ENCODE peak calls at places on chromosomes 12 and 14, in eight cellular contexts. One of them, this sample, is unnamed.

GRCh38 chr12:103680591-103681065 is 93.6 kb downstream of the STAB2 start:
- DNase-seq in ovary: peak; percentile 17
- DNase-seq in NCI-H2081: no peak
- DNase-seq in substantia nigra: no peak
- DNase-seq in mucosa of gallbladder: no peak
- DNase-seq in nephron progenitor cell: no peak
- DNase-seq in endothelial cell: no peak
- DNase-seq in GM04504: no peak
- DNase-seq in this sample: peak; percentile 67

GRCh38 chr12:42180990-42181611 is 36.4 kb upstream of the GXYLT1 start:
- DNase-seq in nephron progenitor cell: no peak
- DNase-seq in ovary: no peak
- DNase-seq in mucosa of gallbladder: no peak
- DNase-seq in NCI-H2081: no peak
- DNase-seq in endothelial cell: no peak
- DNase-seq in substantia nigra: no peak
- DNase-seq in GM04504: peak; percentile 6
- DNase-seq in this sample: no peak

GRCh38 chr12:108845696-108846095 is 11.7 kb downstream of the SSH1 start:
- DNase-seq in NCI-H2081: no peak
- DNase-seq in substantia nigra: no peak
- DNase-seq in endothelial cell: no peak
- DNase-seq in ovary: no peak
- DNase-seq in mucosa of gallbladder: no peak
- DNase-seq in GM04504: no peak
- DNase-seq in nephron progenitor cell: no peak
- DNase-seq in this sample: no peak

GRCh38 chr14:59482471-59483331 is 1.5 kb downstream of the L3HYPDH start:
- DNase-seq in endothelial cell: no peak
- DNase-seq in nephron progenitor cell: no peak
- DNase-seq in ovary: peak; percentile 44
- DNase-seq in substantia nigra: no peak
- DNase-seq in mucosa of gallbladder: peak; percentile 55
- DNase-seq in GM04504: peak; percentile 78
- DNase-seq in NCI-H2081: no peak
- DNase-seq in this sample: no peak

GRCh38 chr14:83101855-83102254 is 1568.2 kb upstream of the SEL1L start:
- DNase-seq in NCI-H2081: no peak
- DNase-seq in endothelial cell: no peak
- DNase-seq in substantia nigra: no peak
- DNase-seq in GM04504: no peak
- DNase-seq in nephron progenitor cell: no peak
- DNase-seq in mucosa of gallbladder: no peak
- DNase-seq in ovary: no peak
- DNase-seq in this sample: no peak

GRCh38 chr14:100239840-100240724 is 1.1 kb downstream of the YY1 start:
- DNase-seq in GM04504: peak; percentile 84
- DNase-seq in ovary: peak; percentile 81
- DNase-seq in substantia nigra: peak; percentile 53
- DNase-seq in nephron progenitor cell: peak; percentile 86
- DNase-seq in mucosa of gallbladder: peak; percentile 85
- DNase-seq in NCI-H2081: peak; percentile 90
- DNase-seq in endothelial cell: peak; percentile 83
- DNase-seq in this sample: peak; percentile 92

GRCh38 chr12:115923851-115924250 is 353.6 kb downstream of the MED13L start:
- DNase-seq in NCI-H2081: no peak
- DNase-seq in endothelial cell: no peak
- DNase-seq in ovary: no peak
- DNase-seq in substantia nigra: no peak
- DNase-seq in GM04504: no peak
- DNase-seq in mucosa of gallbladder: no peak
- DNase-seq in nephron progenitor cell: no peak
- DNase-seq in this sample: no peak

GRCh38 chr14:100709252-100709955 is 17.3 kb upstream of the DLK1 start:
- DNase-seq in GM04504: peak; percentile 7
- DNase-seq in nephron progenitor cell: peak; percentile 67
- DNase-seq in mucosa of gallbladder: no peak
- DNase-seq in ovary: peak; percentile 68
- DNase-seq in endothelial cell: peak; percentile 51
- DNase-seq in NCI-H2081: no peak
- DNase-seq in substantia nigra: no peak
- DNase-seq in this sample: peak; percentile 84

GRCh38 chr12:58920956-58921861 is 905 bp upstream of the LRIG3 start:
- DNase-seq in ovary: peak; percentile 31
- DNase-seq in substantia nigra: no peak
- DNase-seq in nephron progenitor cell: peak; percentile 42
- DNase-seq in endothelial cell: no peak
- DNase-seq in NCI-H2081: no peak
- DNase-seq in mucosa of gallbladder: peak; percentile 65
- DNase-seq in GM04504: no peak
- DNase-seq in this sample: no peak

GRCh38 chr12:39930066-39930465 is 175.8 kb downstream of the SLC2A13 start:
- DNase-seq in NCI-H2081: no peak
- DNase-seq in mucosa of gallbladder: no peak
- DNase-seq in endothelial cell: no peak
- DNase-seq in nephron progenitor cell: no peak
- DNase-seq in GM04504: no peak
- DNase-seq in ovary: no peak
- DNase-seq in substantia nigra: no peak
- DNase-seq in this sample: no peak

GRCh38 chr12:56299853-56300643 is at the start of gene CS:
- DNase-seq in substantia nigra: peak; percentile 91
- DNase-seq in ovary: peak; percentile 99
- DNase-seq in GM04504: peak; percentile 96
- DNase-seq in mucosa of gallbladder: peak; percentile 99
- DNase-seq in endothelial cell: peak; percentile 97
- DNase-seq in nephron progenitor cell: peak; percentile 98
- DNase-seq in NCI-H2081: peak; percentile 98
- DNase-seq in this sample: peak; percentile 99

GRCh38 chr12:89040146-89040964 is 311.9 kb downstream of the DUSP6 start:
- DNase-seq in mucosa of gallbladder: no peak
- DNase-seq in NCI-H2081: no peak
- DNase-seq in ovary: no peak
- DNase-seq in nephron progenitor cell: no peak
- DNase-seq in endothelial cell: no peak
- DNase-seq in substantia nigra: no peak
- DNase-seq in GM04504: no peak
- DNase-seq in this sample: no peak

GRCh38 chr12:104022816-104023215 is 27.2 kb downstream of the GLT8D2 start:
- DNase-seq in substantia nigra: no peak
- DNase-seq in ovary: no peak
- DNase-seq in GM04504: no peak
- DNase-seq in NCI-H2081: no peak
- DNase-seq in nephron progenitor cell: no peak
- DNase-seq in mucosa of gallbladder: no peak
- DNase-seq in endothelial cell: no peak
- DNase-seq in this sample: no peak

GRCh38 chr12:124466200-124467128 is 100.9 kb downstream of the NCOR2 start:
- DNase-seq in nephron progenitor cell: no peak
- DNase-seq in mucosa of gallbladder: no peak
- DNase-seq in NCI-H2081: peak; percentile 13
- DNase-seq in GM04504: no peak
- DNase-seq in ovary: no peak
- DNase-seq in endothelial cell: no peak
- DNase-seq in substantia nigra: no peak
- DNase-seq in this sample: no peak

GRCh38 chr12:51262758-51263177 is 7.4 kb downstream of the SMAGP start:
- DNase-seq in endothelial cell: peak; percentile 45
- DNase-seq in ovary: peak; percentile 72
- DNase-seq in GM04504: no peak
- DNase-seq in mucosa of gallbladder: peak; percentile 53
- DNase-seq in nephron progenitor cell: peak; percentile 35
- DNase-seq in substantia nigra: no peak
- DNase-seq in NCI-H2081: no peak
- DNase-seq in this sample: peak; percentile 67

GRCh38 chr12:79661629-79662028 is 29.1 kb downstream of the PAWR start:
- DNase-seq in endothelial cell: no peak
- DNase-seq in nephron progenitor cell: no peak
- DNase-seq in mucosa of gallbladder: no peak
- DNase-seq in ovary: no peak
- DNase-seq in GM04504: no peak
- DNase-seq in NCI-H2081: no peak
- DNase-seq in substantia nigra: no peak
- DNase-seq in this sample: no peak

GRCh38 chr12:74602881-74603523 is 65.4 kb downstream of the ATXN7L3B start:
- DNase-seq in GM04504: no peak
- DNase-seq in mucosa of gallbladder: no peak
- DNase-seq in substantia nigra: no peak
- DNase-seq in NCI-H2081: no peak
- DNase-seq in nephron progenitor cell: no peak
- DNase-seq in ovary: no peak
- DNase-seq in endothelial cell: no peak
- DNase-seq in this sample: no peak

GRCh38 chr14:100333311-100333710 is 10.2 kb downstream of the SLC25A47 start:
- DNase-seq in mucosa of gallbladder: no peak
- DNase-seq in endothelial cell: no peak
- DNase-seq in GM04504: no peak
- DNase-seq in NCI-H2081: no peak
- DNase-seq in ovary: no peak
- DNase-seq in substantia nigra: no peak
- DNase-seq in nephron progenitor cell: no peak
- DNase-seq in this sample: no peak

GRCh38 chr12:125528300-125528699 is 463.1 kb downstream of the AACS start:
- DNase-seq in mucosa of gallbladder: no peak
- DNase-seq in endothelial cell: no peak
- DNase-seq in nephron progenitor cell: no peak
- DNase-seq in NCI-H2081: no peak
- DNase-seq in GM04504: no peak
- DNase-seq in substantia nigra: peak; percentile 54
- DNase-seq in ovary: no peak
- DNase-seq in this sample: no peak

GRCh38 chr14:34568803-34569202 is 29.3 kb upstream of the EAPP start:
- DNase-seq in mucosa of gallbladder: no peak
- DNase-seq in endothelial cell: no peak
- DNase-seq in nephron progenitor cell: no peak
- DNase-seq in NCI-H2081: no peak
- DNase-seq in substantia nigra: no peak
- DNase-seq in ovary: no peak
- DNase-seq in GM04504: no peak
- DNase-seq in this sample: no peak

GRCh38 chr14:99382781-99383456 is 97.7 kb downstream of the SETD3 start:
- DNase-seq in GM04504: no peak
- DNase-seq in nephron progenitor cell: no peak
- DNase-seq in mucosa of gallbladder: no peak
- DNase-seq in endothelial cell: no peak
- DNase-seq in substantia nigra: no peak
- DNase-seq in ovary: no peak
- DNase-seq in NCI-H2081: no peak
- DNase-seq in this sample: no peak

GRCh38 chr12:27499377-27499776 is 24.6 kb upstream of the PPFIBP1 start:
- DNase-seq in mucosa of gallbladder: no peak
- DNase-seq in GM04504: no peak
- DNase-seq in substantia nigra: no peak
- DNase-seq in NCI-H2081: no peak
- DNase-seq in ovary: no peak
- DNase-seq in nephron progenitor cell: no peak
- DNase-seq in endothelial cell: no peak
- DNase-seq in this sample: no peak

GRCh38 chr12:98998697-98999299 is 353.7 kb downstream of the APAF1 start:
- DNase-seq in nephron progenitor cell: peak; percentile 7
- DNase-seq in endothelial cell: no peak
- DNase-seq in mucosa of gallbladder: no peak
- DNase-seq in NCI-H2081: peak; percentile 38
- DNase-seq in GM04504: peak; percentile 21
- DNase-seq in substantia nigra: no peak
- DNase-seq in ovary: no peak
- DNase-seq in this sample: peak; percentile 48